ENCODE peak calls at places on chromosome 10, in four cellular contexts. T, N, K and C are unnamed samples.
A peak's percentile ranks its signal among the peaks of the same experiment; 100 is the strongest.

GRCh38 chr10:7304110-7304509 is 106.7 kb downstream of the SFMBT2 start:
- DNase-seq in K (no peak), T (no peak), N (no peak), C (no peak)

GRCh38 chr10:34906021-34906965 is 91.2 kb upstream of the PARD3 start:
- DNase-seq in N (no peak), T (peak; percentile 20), K (no peak), C (peak; percentile 60)

GRCh38 chr10:72108811-72109618 is 20.7 kb upstream of the SPOCK2 start:
- DNase-seq in K (no peak), N (no peak), T (no peak), C (no peak)

GRCh38 chr10:73887038-73888015 is 13.0 kb upstream of the CAMK2G start:
- DNase-seq in N (no peak), T (no peak), K (no peak), C (no peak)

GRCh38 chr10:123746520-123746919 is 80.4 kb downstream of the GPR26 start:
- DNase-seq in K (no peak), N (no peak), T (no peak), C (no peak)

GRCh38 chr10:102673961-102674511 is 29.8 kb downstream of the TRIM8 start:
- DNase-seq in K (no peak), T (peak; percentile 60), N (peak; percentile 78), C (no peak)

GRCh38 chr10:70905071-70906021 is 17.0 kb upstream of the PCBD1 start:
- DNase-seq in N (no peak), K (no peak), T (no peak), C (no peak)

GRCh38 chr10:15420858-15421257 is 49.8 kb upstream of the FAM171A1 start:
- DNase-seq in K (no peak), T (no peak), N (no peak), C (no peak)

GRCh38 chr10:8013619-8014018 is 40.9 kb upstream of the GATA3 start:
- DNase-seq in K (no peak), N (no peak), T (no peak), C (no peak)

GRCh38 chr10:121531830-121532178 is 66.4 kb downstream of the FGFR2 start:
- DNase-seq in K (no peak), N (no peak), T (no peak), C (no peak)

GRCh38 chr10:71086439-71087080 is 125.8 kb upstream of the UNC5B start:
- DNase-seq in T (no peak), K (no peak), N (no peak), C (no peak)

GRCh38 chr10:113284635-113285034 is 268.2 kb upstream of the HABP2 start:
- DNase-seq in N (no peak), T (no peak), K (no peak), C (no peak)

GRCh38 chr10:133141144-133141962 is 18.7 kb upstream of the KNDC1 start:
- DNase-seq in N (no peak), T (no peak), K (no peak), C (no peak)

GRCh38 chr10:33209777-33210176 is 124.7 kb downstream of the NRP1 start:
- DNase-seq in N (no peak), T (no peak), K (no peak), C (no peak)

GRCh38 chr10:11325817-11326216 is 285.6 kb downstream of the USP6NL start:
- DNase-seq in K (no peak), T (no peak), N (no peak), C (no peak)

GRCh38 chr10:72027498-72027897 is 60.9 kb downstream of the SPOCK2 start:
- DNase-seq in K (no peak), N (no peak), T (no peak), C (peak; percentile 55)

GRCh38 chr10:78764846-78765430 is 303.8 kb upstream of the ZMIZ1 start:
- DNase-seq in K (no peak), N (no peak), T (no peak), C (no peak)

GRCh38 chr10:43410345-43410744 is 1.4 kb upstream of the HNRNPF start:
- DNase-seq in N (no peak), K (no peak), T (no peak), C (no peak)

GRCh38 chr10:60978287-60979115 is 34.5 kb upstream of the RHOBTB1 start:
- DNase-seq in N (peak; percentile 43), T (peak; percentile 89), K (no peak), C (peak; percentile 25)
- TF ChIP-seq FOXK2 in N (peak; percentile 69), T (no peak), K (no peak), C (no peak)

GRCh38 chr10:103679096-103679790 is 176.1 kb downstream of the SH3PXD2A start:
- DNase-seq in T (no peak), K (no peak), N (no peak), C (no peak)

GRCh38 chr10:103683851-103684250 is 171.5 kb downstream of the SH3PXD2A start:
- DNase-seq in N (no peak), K (no peak), T (no peak), C (no peak)

GRCh38 chr10:103680869-103681236 is 174.5 kb downstream of the SH3PXD2A start:
- DNase-seq in N (no peak), K (no peak), T (no peak), C (no peak)

GRCh38 chr10:103682631-103683030 is 172.7 kb downstream of the SH3PXD2A start:
- DNase-seq in T (no peak), K (no peak), N (no peak), C (no peak)

GRCh38 chr10:103682042-103682441 is 173.3 kb downstream of the SH3PXD2A start:
- DNase-seq in N (no peak), K (no peak), T (no peak), C (no peak)
- TF ChIP-seq SP1 in N (no peak), K (no peak), T (no peak), C (no peak)

DNA sequence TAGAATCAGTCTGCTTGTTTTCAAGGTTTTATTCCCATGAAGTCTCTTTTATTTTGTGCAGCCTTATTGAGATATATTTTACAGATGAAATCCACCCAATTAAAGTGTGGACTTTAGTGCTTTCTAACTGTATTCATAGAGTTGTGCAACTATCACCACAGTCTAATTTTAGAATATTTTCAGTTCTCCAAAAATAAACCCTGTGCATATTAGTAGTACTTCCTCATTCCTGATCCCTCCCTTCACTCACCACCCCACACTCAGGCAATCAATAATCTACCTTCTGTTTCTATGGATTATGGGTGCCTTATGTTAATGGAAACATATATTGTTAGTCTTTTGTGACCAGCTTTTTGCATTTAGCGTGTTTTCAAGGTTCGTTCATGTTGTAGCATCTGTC is 185.7 kb upstream of the TMEM72 start:
- DNase-seq in N (no peak), T (no peak), K (no peak), C (no peak)
- TF ChIP-seq FOXK2 in N (no peak), T (no peak), K (no peak), C (no peak)

GRCh38 chr10:21330628-21331020 is 194.9 kb downstream of the SKIDA1 start:
- DNase-seq in T (no peak), N (no peak), K (no peak), C (no peak)

GRCh38 chr10:21334891-21335696 is 190.4 kb downstream of the SKIDA1 start:
- DNase-seq in K (no peak), N (peak; percentile 56), T (peak; percentile 61), C (no peak)

GRCh38 chr10:21337171-21337792 is 188.2 kb downstream of the SKIDA1 start:
- DNase-seq in K (no peak), T (no peak), N (no peak), C (no peak)

GRCh38 chr10:21340341-21340740 is 185.1 kb downstream of the SKIDA1 start:
- DNase-seq in K (no peak), T (no peak), N (no peak), C (no peak)

GRCh38 chr10:21336476-21337170 is 188.9 kb downstream of the SKIDA1 start:
- DNase-seq in K (no peak), T (peak; percentile 92), N (peak; percentile 67), C (peak; percentile 29)
- TF ChIP-seq SP1 in K (no peak), T (no peak), N (no peak), C (no peak)

GRCh38 chr10:98795467-98795866 is 348.7 kb upstream of the HPS1 start:
- DNase-seq in K (no peak), T (no peak), N (no peak), C (no peak)

DNA sequence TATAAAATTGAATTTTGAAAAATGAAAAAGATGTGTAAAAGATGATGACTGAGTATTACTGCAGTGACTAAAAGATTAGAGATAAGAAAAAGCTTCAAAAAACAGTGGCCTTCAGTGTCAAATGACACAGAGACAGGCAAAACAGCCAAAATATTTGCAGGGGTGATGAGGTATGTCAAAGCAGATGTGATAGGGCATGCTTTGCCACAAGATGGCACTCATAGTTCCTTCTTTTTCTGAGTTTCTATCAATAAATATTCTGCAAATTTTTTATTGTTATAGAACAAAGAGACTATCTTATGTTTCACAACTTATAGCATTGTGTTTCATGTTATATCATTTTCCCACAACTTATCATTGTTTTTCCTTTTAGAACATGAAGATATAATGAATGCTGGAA is 344.1 kb upstream of the HPS1 start:
- DNase-seq in T (no peak), N (no peak), K (no peak), C (peak; percentile 25)
- TF ChIP-seq FOXK2 in T (no peak), N (no peak), K (no peak), C (no peak)

DNA sequence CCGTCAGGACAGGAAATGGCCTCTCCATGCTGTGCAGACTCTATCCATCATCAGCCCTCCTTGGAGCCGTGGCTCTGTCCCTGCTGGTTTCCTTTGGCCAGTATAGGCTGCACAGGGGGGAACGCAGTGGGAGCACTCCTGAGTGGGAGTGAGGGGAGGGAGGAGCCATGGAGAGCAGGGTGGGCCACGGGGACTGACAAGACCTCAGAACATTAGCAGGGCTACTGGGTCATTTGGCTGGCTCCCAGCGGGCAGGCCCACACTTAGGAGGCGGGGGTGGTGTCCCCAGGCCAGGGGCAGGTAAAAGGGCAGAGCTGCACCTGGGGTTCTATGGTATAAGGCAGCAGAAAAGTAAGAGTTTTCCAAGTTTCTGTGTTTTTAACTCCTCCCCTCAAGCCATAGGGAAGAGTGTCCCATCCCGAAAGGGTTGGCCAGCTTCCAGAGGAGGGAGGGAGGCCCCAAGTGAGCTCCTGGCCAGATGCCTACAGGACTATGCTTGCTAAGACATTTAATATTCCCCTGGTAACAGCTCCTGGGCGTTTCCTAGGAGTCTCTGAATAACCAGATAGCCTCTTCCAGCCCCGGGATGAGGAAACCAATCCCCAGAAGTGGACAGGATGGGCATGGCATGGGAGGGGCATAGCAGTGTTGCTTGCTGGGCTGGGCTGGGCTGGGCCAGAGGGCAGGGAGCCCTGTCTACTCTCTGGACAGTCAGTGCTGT is 5.5 kb upstream of the OPN4 start:
- DNase-seq in N (no peak), K (no peak), T (no peak), C (no peak)
- TF ChIP-seq SP1 in N (no peak), K (no peak), T (no peak), C (no peak)

GRCh38 chr10:129771576-129772471 is 192.2 kb downstream of the EBF3 start:
- DNase-seq in T (no peak), K (no peak), N (no peak), C (no peak)
- TF ChIP-seq FOXK2 in T (no peak), K (no peak), N (no peak), C (no peak)

DNA sequence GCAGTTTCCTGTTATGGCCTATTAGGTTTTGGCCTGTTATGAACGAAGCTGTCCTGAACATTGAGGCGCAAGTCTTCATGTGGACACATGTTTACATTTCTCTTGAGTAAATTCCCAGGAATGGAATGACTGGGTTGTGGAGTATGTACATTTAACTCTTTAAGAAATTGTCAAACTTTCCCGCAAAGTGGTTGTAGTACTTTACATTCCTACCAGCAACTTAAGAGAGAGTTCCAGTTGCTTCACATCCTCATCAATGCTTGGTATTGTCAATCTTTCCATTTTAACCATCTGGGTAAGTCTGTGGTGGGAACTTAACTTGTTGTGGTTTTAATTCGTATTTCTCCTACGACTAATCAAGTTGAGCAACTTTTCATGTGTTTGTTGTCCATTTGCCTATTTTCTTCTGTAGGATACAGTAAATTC is 73.7 kb downstream of the FAM241B start:
- DNase-seq in K (no peak), N (no peak), T (no peak), C (no peak)
- TF ChIP-seq SP1 in K (no peak), N (no peak), T (no peak), C (no peak)

GRCh38 chr10:130037169-130037661 is 73.1 kb upstream of the EBF3 start:
- DNase-seq in T (no peak), K (no peak), N (no peak), C (no peak)
- TF ChIP-seq FOXK2 in T (no peak), K (no peak), N (no peak), C (no peak)